ENCODE peak calls at places on chromosomes 13 and 19, in five cellular contexts. O is tibial nerve, N is lower lobe of right lung, S is heart right ventricle, I is ascending aorta. P is an unnamed sample.

GRCh38 chr19:50663280-50663790 is 14.1 kb downstream of the C19orf81 start:
- DNase-seq in O (no peak), N (no peak), S (no peak), I (no peak), P (no peak)

GRCh38 chr19:12696366-12697335 is at the start of gene FBXW9:
- DNase-seq in O (peak; percentile 100), N (peak; percentile 96), S (peak; percentile 97), I (peak; percentile 98), P (peak; percentile 100)

GRCh38 chr13:48126944-48127814 is 32.3 kb upstream of the MED4 start:
- DNase-seq in O (peak; percentile 75), N (no peak), S (peak; percentile 76), I (peak; percentile 80), P (no peak)

GRCh38 chr13:35475960-35476943 is at the start of gene MAB21L1:
- DNase-seq in O (peak; percentile 77), N (no peak), S (peak; percentile 31), I (no peak), P (no peak)

GRCh38 chr13:102724923-102725322 is 30.1 kb upstream of the METTL21C start:
- DNase-seq in O (no peak), N (no peak), S (no peak), I (no peak), P (no peak)

GRCh38 chr13:37047846-37048245 is 11.6 kb downstream of the SUPT20H start:
- DNase-seq in O (no peak), N (no peak), S (no peak), I (no peak), P (no peak)

GRCh38 chr13:44921931-44922758 is 67.1 kb downstream of the NUFIP1 start:
- DNase-seq in O (peak; percentile 75), N (no peak), S (no peak), I (peak; percentile 92), P (no peak)

GRCh38 chr13:29589234-29589633 is 6.3 kb downstream of the SLC7A1 start:
- DNase-seq in O (no peak), N (no peak), S (no peak), I (no peak), P (no peak)

GRCh38 chr13:19053561-19053960 is 128.1 kb downstream of the TUBA3C start:
- DNase-seq in O (no peak), N (no peak), S (no peak), I (no peak), P (no peak)

DNA sequence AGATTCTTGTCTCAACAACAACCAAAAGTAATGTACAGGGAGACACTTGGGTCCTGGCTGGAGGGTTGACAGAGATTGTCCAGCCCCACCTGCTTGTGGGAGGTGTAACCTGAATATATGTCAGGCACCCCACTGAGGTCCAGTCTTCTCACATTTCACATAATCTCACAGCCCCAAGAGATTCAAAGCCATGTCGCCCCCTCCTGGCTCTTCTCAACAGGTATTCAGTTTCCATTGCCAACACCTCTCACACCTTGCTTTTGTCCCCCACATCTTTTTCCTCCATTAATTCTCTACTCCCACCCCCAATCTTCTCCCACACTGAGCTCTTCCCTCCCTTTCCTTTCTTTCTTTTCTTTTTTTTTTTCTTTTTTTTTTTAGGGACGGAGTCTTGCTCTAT is 11.2 kb downstream of the UNC13A start:
- DNase-seq in O (no peak), N (no peak), S (no peak), I (no peak), P (no peak)
- TF ChIP-seq CTCF in O (no peak), N (no peak), S (no peak), I (no peak), P (no peak)

GRCh38 chr19:4139614-4140236 is 13.7 kb upstream of the CREB3L3 start:
- DNase-seq in O (peak; percentile 89), N (peak; percentile 89), S (peak; percentile 87), I (peak; percentile 82), P (peak; percentile 93)
- TF ChIP-seq CTCF in O (peak; percentile 77), N (peak; percentile 81), S (peak; percentile 79), I (peak; percentile 66), P (peak; percentile 30)

DNA sequence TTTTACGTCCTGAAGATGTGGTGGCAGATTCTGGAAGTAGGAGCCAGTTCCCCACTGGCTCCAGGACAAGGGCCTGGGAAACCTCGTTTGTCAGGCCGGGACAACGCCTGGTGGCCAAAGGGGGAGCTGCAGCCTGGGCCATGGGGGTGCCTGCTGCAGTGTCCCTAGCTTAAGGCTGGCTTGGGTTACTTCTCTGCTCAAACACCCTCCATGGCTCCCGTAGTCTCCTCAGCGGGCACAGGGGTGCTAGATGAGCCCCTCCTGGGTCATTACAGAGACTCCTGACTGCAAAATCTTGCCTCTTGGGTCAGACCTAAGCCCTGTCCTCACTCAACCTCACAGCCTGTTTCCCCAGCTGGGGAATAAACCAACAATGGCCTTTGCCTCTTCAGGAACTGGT is 14.7 kb downstream of the CILP2 start:
- DNase-seq in O (no peak), N (no peak), S (no peak), I (no peak), P (no peak)
- TF ChIP-seq CTCF in O (peak; percentile 41), N (peak; percentile 51), S (peak; percentile 47), I (no peak), P (no peak)

DNA sequence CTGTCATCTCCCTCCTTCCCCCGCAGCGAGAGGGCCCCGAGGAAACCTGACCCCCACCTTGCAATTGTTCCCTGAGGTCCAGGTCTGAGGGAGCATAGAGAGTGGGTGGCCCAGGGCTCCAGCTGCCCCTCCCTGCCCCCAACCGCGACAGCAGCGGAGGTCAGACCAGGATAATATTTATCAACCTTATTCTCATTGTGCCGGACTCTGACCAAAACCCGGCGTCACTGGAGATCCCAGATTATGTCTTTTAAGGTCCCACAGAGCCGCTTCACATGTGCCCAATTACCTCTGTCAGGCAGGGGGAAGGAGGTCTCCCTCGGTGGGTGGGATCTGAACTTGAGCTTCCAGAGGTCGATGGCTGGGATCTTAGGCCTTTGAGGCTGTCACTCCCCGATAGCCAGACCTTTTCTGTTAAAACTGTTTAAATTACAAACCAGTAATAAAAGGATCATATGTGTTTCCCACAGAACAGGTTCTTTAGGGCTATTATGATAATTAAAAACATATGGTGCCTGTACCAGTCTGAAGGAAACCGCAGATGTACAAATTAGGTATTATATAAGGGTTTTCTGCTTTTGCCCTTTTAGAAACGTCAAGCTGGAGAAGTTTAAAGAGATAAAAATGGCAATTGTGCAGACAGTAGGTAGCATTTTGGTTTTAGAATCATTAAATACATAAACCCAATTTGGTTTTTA is 195.5 kb downstream of the ZNF536 start:
- DNase-seq in O (no peak), N (no peak), S (no peak), I (no peak), P (no peak)
- TF ChIP-seq CTCF in O (no peak), N (no peak), S (no peak), I (no peak), P (no peak)